ENCODE peak calls at places on chromosomes 12 and 14, in five cellular contexts. C is body of pancreas, K is fibroblast of lung, S is heart right ventricle, Y is astrocyte of the cerebellum. U is an unnamed sample.

GRCh38 chr12:116916714-116917114 is 6.0 kb downstream of the FBXW8 start:
- DNase-seq in C (no peak), K (peak), S (peak), Y (peak), U (peak)

GRCh38 chr14:57390806-57391562 is 598 bp downstream of the NAA30 start:
- DNase-seq in C (peak), K (peak), S (peak), Y (no peak), U (no peak)

GRCh38 chr12:57161491-57161890 is 14.1 kb upstream of the LRP1-AS start:
- DNase-seq in C (no peak), K (no peak), S (no peak), Y (no peak), U (no peak)

GRCh38 chr12:14950982-14951746 is 10.2 kb downstream of the ARHGDIB start:
- DNase-seq in C (no peak), K (no peak), S (peak), Y (no peak), U (no peak)

GRCh38 chr12:105428793-105429192 is 98.3 kb downstream of the C12orf75 start:
- DNase-seq in C (no peak), K (no peak), S (no peak), Y (no peak), U (no peak)

GRCh38 chr12:6307521-6307920 is 3.0 kb upstream of the PLEKHG6 start:
- DNase-seq in C (no peak), K (no peak), S (no peak), Y (no peak), U (no peak)

GRCh38 chr14:31994391-31995033 is 82.6 kb upstream of the ARHGAP5 start:
- DNase-seq in C (no peak), K (no peak), S (no peak), Y (no peak), U (no peak)

GRCh38 chr14:95835331-95835730 is 41.3 kb upstream of the TUNAR start:
- DNase-seq in C (no peak), K (no peak), S (no peak), Y (no peak), U (no peak)

GRCh38 chr14:89681086-89682018 is 264.3 kb upstream of the FOXN3 start:
- DNase-seq in C (no peak), K (no peak), S (no peak), Y (no peak), U (no peak)

GRCh38 chr14:32977913-32978312 is 39.2 kb downstream of the NPAS3 start:
- DNase-seq in C (no peak), K (no peak), S (no peak), Y (no peak), U (no peak)

GRCh38 chr12:13390381-13390856 is 193.9 kb downstream of the EMP1 start:
- DNase-seq in C (peak), K (peak), S (peak), Y (peak), U (no peak)

GRCh38 chr12:100584261-100584660 is 10.8 kb downstream of the GAS2L3 start:
- DNase-seq in C (no peak), K (no peak), S (no peak), Y (no peak), U (no peak)

GRCh38 chr12:124231980-124232653 is 62.8 kb upstream of the RFLNA start:
- DNase-seq in C (no peak), K (no peak), S (no peak), Y (no peak), U (no peak)

GRCh38 chr12:100199347-100200136 is 1.1 kb upstream of the ACTR6 start:
- DNase-seq in C (peak), K (no peak), S (peak), Y (no peak), U (no peak)

GRCh38 chr14:101001311-101002069 is 98.0 kb upstream of the RTL1 start:
- DNase-seq in C (no peak), K (peak), S (no peak), Y (peak), U (no peak)

GRCh38 chr12:105426766-105427165 is 96.3 kb downstream of the C12orf75 start:
- DNase-seq in C (no peak), K (no peak), S (no peak), Y (no peak), U (no peak)

GRCh38 chr14:61326847-61327246 is 5.5 kb downstream of the PRKCH start:
- DNase-seq in C (peak), K (peak), S (peak), Y (no peak), U (no peak)

GRCh38 chr14:75928587-75929230 is 53.1 kb downstream of the TGFB3 start:
- DNase-seq in C (no peak), K (peak), S (no peak), Y (no peak), U (no peak)
- H3K4me3 ChIP-seq in C (no peak), K (no peak), S (no peak), Y (no peak), U (no peak)

DNA sequence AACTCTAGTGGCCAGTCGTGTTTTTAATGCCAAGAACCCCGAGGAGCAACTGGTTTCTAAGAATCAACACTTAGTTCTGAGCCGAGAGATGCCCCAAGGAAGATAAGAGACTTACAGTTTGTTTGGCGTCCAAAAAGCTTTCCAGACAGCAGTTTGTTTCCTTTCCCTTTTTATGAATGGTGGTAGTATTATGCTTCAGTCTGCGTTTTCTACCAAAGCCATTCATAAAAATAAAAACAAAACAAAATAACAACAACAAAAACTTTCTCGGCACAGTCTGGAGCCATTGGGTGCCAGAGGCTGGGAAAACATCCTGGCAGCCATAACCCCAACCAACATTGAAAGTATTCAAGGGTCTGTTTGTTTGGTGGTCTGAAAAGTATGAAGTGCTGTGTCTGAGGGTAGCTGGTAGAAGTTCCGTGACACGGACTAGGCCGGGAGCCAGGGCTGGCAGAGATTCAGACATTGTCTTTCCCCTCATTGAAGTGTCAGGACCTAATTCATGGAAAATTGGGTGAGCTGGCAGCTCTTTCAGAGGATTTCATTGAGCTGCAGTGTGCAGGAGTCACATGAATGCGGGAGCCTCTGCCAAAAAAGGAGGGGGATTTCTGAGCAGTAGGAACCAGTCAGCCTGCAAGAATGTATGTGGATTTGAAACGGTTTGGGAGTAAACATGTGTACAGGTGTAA is 124.2 kb downstream of the HMGA2 start:
- DNase-seq in C (peak), K (peak), S (peak), Y (peak), U (no peak)
- H3K4me3 ChIP-seq in C (no peak), K (no peak), S (peak), Y (peak), U (peak)

GRCh38 chr12:8687846-8688601 is 9.8 kb upstream of the RIMKLB start:
- DNase-seq in C (no peak), K (peak), S (peak), Y (peak), U (no peak)
- H3K4me3 ChIP-seq in C (no peak), K (no peak), S (no peak), Y (no peak), U (peak)

DNA sequence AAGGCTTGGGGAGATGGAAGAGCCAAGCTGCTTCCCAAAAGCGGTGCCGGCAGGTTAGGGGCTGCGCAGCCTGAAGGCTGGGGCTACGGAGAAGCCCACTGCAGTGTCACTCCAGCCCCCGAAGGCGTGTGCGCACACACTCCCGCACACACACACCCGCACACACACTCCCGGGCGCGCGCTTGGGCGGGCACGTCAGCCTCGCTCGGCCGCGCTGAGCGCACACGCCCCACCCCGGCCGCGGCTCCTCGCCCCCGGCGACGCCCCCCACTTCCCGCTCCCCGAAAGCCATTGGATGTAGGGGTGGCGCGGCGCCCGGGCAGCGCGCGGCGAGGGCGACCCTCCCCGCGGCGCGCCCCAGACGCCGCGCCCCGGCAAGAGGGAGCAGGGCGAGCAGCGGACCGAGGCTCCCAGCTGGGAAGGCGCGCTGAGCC is at the start of gene KCNK10:
- DNase-seq in C (no peak), K (peak), S (no peak), Y (no peak), U (no peak)
- H3K4me3 ChIP-seq in C (no peak), K (no peak), S (peak), Y (peak), U (peak)

GRCh38 chr12:70386771-70387170 is 20.7 kb downstream of the KCNMB4 start:
- DNase-seq in C (no peak), K (no peak), S (no peak), Y (no peak), U (no peak)

GRCh38 chr12:70379856-70380255 is 13.8 kb downstream of the KCNMB4 start:
- DNase-seq in C (no peak), K (no peak), S (no peak), Y (no peak), U (no peak)

GRCh38 chr12:70383886-70384285 is 17.8 kb downstream of the KCNMB4 start:
- DNase-seq in C (no peak), K (no peak), S (no peak), Y (no peak), U (no peak)

GRCh38 chr12:70383484-70383883 is 17.4 kb downstream of the KCNMB4 start:
- DNase-seq in C (no peak), K (no peak), S (no peak), Y (no peak), U (no peak)
- H3K4me3 ChIP-seq in C (no peak), K (no peak), S (no peak), Y (no peak), U (no peak)

DNA sequence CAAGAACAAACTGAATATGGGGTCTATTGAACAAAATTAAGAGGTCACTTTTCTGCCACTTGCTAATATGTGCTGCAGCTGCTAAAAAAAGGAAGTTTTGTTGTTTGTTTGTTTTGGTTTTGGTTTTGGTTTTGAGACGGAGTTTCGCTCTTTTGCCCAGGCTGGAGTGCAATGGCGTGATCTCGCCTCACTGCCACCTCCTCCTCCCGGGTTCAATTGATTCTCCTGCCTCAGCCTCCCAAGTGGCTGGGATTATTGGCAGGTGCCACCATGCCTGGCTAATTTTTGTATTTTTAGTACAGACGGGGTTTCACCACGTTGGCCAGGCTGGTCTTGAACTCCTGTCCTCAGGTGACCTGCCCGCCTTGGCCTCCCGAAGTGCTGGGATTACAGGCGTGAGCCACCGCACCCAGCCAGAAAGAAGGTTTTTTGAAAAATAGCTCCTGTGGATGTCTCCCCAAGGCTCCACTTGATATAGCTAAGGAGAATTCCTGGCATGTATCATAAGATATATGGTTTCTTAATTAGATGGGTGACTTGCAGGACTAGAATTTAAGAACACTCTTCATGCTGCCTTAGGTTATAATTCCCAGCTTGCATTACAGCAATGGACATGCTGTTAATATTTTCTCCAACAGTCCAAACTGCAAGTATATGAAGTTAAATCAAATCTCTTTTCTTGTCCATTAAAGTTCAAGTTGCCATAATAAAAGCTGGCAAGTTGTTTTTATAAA is 237.6 kb upstream of the AMIGO2 start:
- DNase-seq in C (no peak), K (no peak), S (no peak), Y (no peak), U (no peak)
- H3K4me3 ChIP-seq in C (no peak), K (no peak), S (peak), Y (no peak), U (no peak)

GRCh38 chr12:111635524-111635923 is 36.4 kb upstream of the ATXN2 start:
- DNase-seq in C (no peak), K (peak), S (no peak), Y (no peak), U (no peak)
- H3K4me3 ChIP-seq in C (no peak), K (no peak), S (no peak), Y (no peak), U (no peak)

GRCh38 chr14:93971635-93972027 is 4.7 kb downstream of the ASB2 start:
- DNase-seq in C (no peak), K (no peak), S (no peak), Y (no peak), U (no peak)
- H3K4me3 ChIP-seq in C (no peak), K (no peak), S (no peak), Y (no peak), U (no peak)

GRCh38 chr12:49824416-49824815 is 3.8 kb downstream of the NCKAP5L start:
- DNase-seq in C (no peak), K (no peak), S (no peak), Y (no peak), U (no peak)
- H3K4me3 ChIP-seq in C (no peak), K (no peak), S (no peak), Y (no peak), U (no peak)

GRCh38 chr14:51786227-51786626 is 74.2 kb upstream of the GNG2 start:
- DNase-seq in C (no peak), K (no peak), S (no peak), Y (no peak), U (no peak)
- H3K4me3 ChIP-seq in C (no peak), K (no peak), S (no peak), Y (no peak), U (no peak)

U was measured in AG04449.